ENCODE peak calls at places on chromosomes 3 and 15, in six cellular contexts. One of them, this sample, is unnamed.
A peak's percentile ranks its signal among the peaks of the same experiment; 100 is the strongest.

GRCh38 chr3:5202267-5202666 is 14.8 kb downstream of the EDEM1 start:
- DNase-seq in GM12878: no peak
- DNase-seq in fibroblast of lung: peak; percentile 68
- DNase-seq in transverse colon: no peak
- DNase-seq in DND-41: no peak
- DNase-seq in sigmoid colon: no peak
- DNase-seq in this sample: no peak

GRCh38 chr3:44554626-44555592 is at the start of gene ZKSCAN7:
- DNase-seq in DND-41: peak; percentile 80
- DNase-seq in transverse colon: peak; percentile 44
- DNase-seq in GM12878: no peak
- DNase-seq in sigmoid colon: peak; percentile 73
- DNase-seq in fibroblast of lung: peak; percentile 67
- DNase-seq in this sample: no peak

GRCh38 chr15:69451951-69452701 is 492 bp upstream of the RPLP1 start:
- DNase-seq in GM12878: no peak
- DNase-seq in DND-41: peak; percentile 44
- DNase-seq in sigmoid colon: peak; percentile 72
- DNase-seq in fibroblast of lung: peak; percentile 70
- DNase-seq in transverse colon: no peak
- DNase-seq in this sample: no peak

GRCh38 chr3:17006143-17006839 is 121.5 kb downstream of the PLCL2 start:
- DNase-seq in sigmoid colon: no peak
- DNase-seq in GM12878: no peak
- DNase-seq in transverse colon: no peak
- DNase-seq in DND-41: no peak
- DNase-seq in fibroblast of lung: no peak
- DNase-seq in this sample: no peak

GRCh38 chr3:183349421-183350157 is 78.8 kb downstream of the MCF2L2 start:
- DNase-seq in DND-41: no peak
- DNase-seq in fibroblast of lung: no peak
- DNase-seq in sigmoid colon: no peak
- DNase-seq in transverse colon: no peak
- DNase-seq in GM12878: no peak
- DNase-seq in this sample: no peak

GRCh38 chr3:169337541-169337940 is 326.0 kb downstream of the MECOM start:
- DNase-seq in DND-41: no peak
- DNase-seq in transverse colon: no peak
- DNase-seq in GM12878: no peak
- DNase-seq in sigmoid colon: no peak
- DNase-seq in fibroblast of lung: no peak
- DNase-seq in this sample: no peak

GRCh38 chr15:46938169-46938568 is 779.1 kb upstream of the SEMA6D start:
- DNase-seq in sigmoid colon: no peak
- DNase-seq in fibroblast of lung: no peak
- DNase-seq in DND-41: no peak
- DNase-seq in GM12878: no peak
- DNase-seq in transverse colon: no peak
- DNase-seq in this sample: no peak

GRCh38 chr3:104805508-104805907 is 561.2 kb upstream of the ALCAM start:
- DNase-seq in sigmoid colon: no peak
- DNase-seq in fibroblast of lung: no peak
- DNase-seq in transverse colon: no peak
- DNase-seq in GM12878: no peak
- DNase-seq in DND-41: no peak
- DNase-seq in this sample: no peak

GRCh38 chr15:74332611-74333010 is 34.8 kb downstream of the CYP11A1 start:
- DNase-seq in sigmoid colon: no peak
- DNase-seq in DND-41: no peak
- DNase-seq in fibroblast of lung: no peak
- DNase-seq in GM12878: no peak
- DNase-seq in transverse colon: no peak
- DNase-seq in this sample: no peak

GRCh38 chr3:73885862-73886261 is 261.1 kb upstream of the PDZRN3 start:
- DNase-seq in GM12878: no peak
- DNase-seq in sigmoid colon: no peak
- DNase-seq in transverse colon: no peak
- DNase-seq in DND-41: no peak
- DNase-seq in fibroblast of lung: no peak
- DNase-seq in this sample: no peak

GRCh38 chr3:71753716-71754609 is at the start of gene GPR27:
- DNase-seq in fibroblast of lung: peak; percentile 29
- DNase-seq in GM12878: no peak
- DNase-seq in DND-41: no peak
- DNase-seq in sigmoid colon: no peak
- DNase-seq in transverse colon: no peak
- DNase-seq in this sample: no peak

GRCh38 chr15:39079296-39079834 is 501.5 kb upstream of the THBS1 start:
- DNase-seq in GM12878: no peak
- DNase-seq in DND-41: no peak
- DNase-seq in sigmoid colon: no peak
- DNase-seq in fibroblast of lung: peak; percentile 48
- DNase-seq in transverse colon: peak; percentile 47
- DNase-seq in this sample: no peak

GRCh38 chr15:25374143-25374542 is 64.7 kb downstream of the UBE3A start:
- DNase-seq in fibroblast of lung: no peak
- DNase-seq in DND-41: no peak
- DNase-seq in GM12878: no peak
- DNase-seq in transverse colon: no peak
- DNase-seq in sigmoid colon: no peak
- DNase-seq in this sample: no peak

GRCh38 chr3:130925628-130926027 is 31.7 kb downstream of the ATP2C1 start:
- DNase-seq in DND-41: peak; percentile 57
- DNase-seq in fibroblast of lung: peak; percentile 42
- DNase-seq in GM12878: peak; percentile 56
- DNase-seq in transverse colon: no peak
- DNase-seq in sigmoid colon: no peak
- DNase-seq in this sample: no peak

GRCh38 chr3:57085211-57085610 is 24.7 kb downstream of the SPATA12 start:
- DNase-seq in transverse colon: no peak
- DNase-seq in sigmoid colon: no peak
- DNase-seq in DND-41: no peak
- DNase-seq in GM12878: no peak
- DNase-seq in fibroblast of lung: no peak
- DNase-seq in this sample: no peak

GRCh38 chr3:167820114-167820865 is 84.8 kb downstream of the SERPINI1 start:
- DNase-seq in DND-41: no peak
- DNase-seq in GM12878: no peak
- DNase-seq in transverse colon: no peak
- DNase-seq in sigmoid colon: no peak
- DNase-seq in fibroblast of lung: no peak
- DNase-seq in this sample: no peak

GRCh38 chr3:192850501-192850981 is 67.1 kb downstream of the MB21D2 start:
- DNase-seq in transverse colon: peak; percentile 70
- DNase-seq in fibroblast of lung: no peak
- DNase-seq in GM12878: peak; percentile 69
- DNase-seq in sigmoid colon: no peak
- DNase-seq in DND-41: no peak
- DNase-seq in this sample: no peak

GRCh38 chr3:10319804-10320203 is 1.1 kb downstream of the SEC13 start:
- DNase-seq in GM12878: no peak
- DNase-seq in fibroblast of lung: peak; percentile 15
- DNase-seq in transverse colon: no peak
- DNase-seq in sigmoid colon: no peak
- DNase-seq in DND-41: peak; percentile 43
- DNase-seq in this sample: no peak

GRCh38 chr3:13647314-13648059 is 98.6 kb downstream of the FBLN2 start:
- DNase-seq in GM12878: no peak
- DNase-seq in fibroblast of lung: peak; percentile 74
- DNase-seq in sigmoid colon: no peak
- DNase-seq in DND-41: peak; percentile 32
- DNase-seq in transverse colon: no peak
- DNase-seq in this sample: no peak

GRCh38 chr3:56025316-56025715 is 443.0 kb downstream of the ERC2 start:
- DNase-seq in GM12878: no peak
- DNase-seq in transverse colon: no peak
- DNase-seq in fibroblast of lung: no peak
- DNase-seq in sigmoid colon: no peak
- DNase-seq in DND-41: no peak
- DNase-seq in this sample: no peak

GRCh38 chr3:27722957-27723802 is 1.1 kb upstream of the EOMES start:
- DNase-seq in DND-41: no peak
- DNase-seq in GM12878: no peak
- DNase-seq in fibroblast of lung: no peak
- DNase-seq in sigmoid colon: no peak
- DNase-seq in transverse colon: no peak
- DNase-seq in this sample: no peak

GRCh38 chr3:125116311-125117069 is 60.7 kb upstream of the HEG1 start:
- DNase-seq in DND-41: no peak
- DNase-seq in fibroblast of lung: peak; percentile 77
- DNase-seq in sigmoid colon: no peak
- DNase-seq in transverse colon: no peak
- DNase-seq in GM12878: no peak
- DNase-seq in this sample: no peak

GRCh38 chr3:142904639-142905441 is 16.0 kb upstream of the PCOLCE2 start:
- DNase-seq in sigmoid colon: no peak
- DNase-seq in transverse colon: peak; percentile 55
- DNase-seq in GM12878: no peak
- DNase-seq in DND-41: no peak
- DNase-seq in fibroblast of lung: peak; percentile 8
- DNase-seq in this sample: no peak

GRCh38 chr3:140093742-140094141 is 158.8 kb downstream of the CLSTN2 start:
- DNase-seq in sigmoid colon: peak; percentile 89
- DNase-seq in transverse colon: peak; percentile 71
- DNase-seq in fibroblast of lung: peak; percentile 48
- DNase-seq in DND-41: no peak
- DNase-seq in GM12878: no peak
- DNase-seq in this sample: peak; percentile 52

GRCh38 chr3:21718161-21718765 is 32.7 kb downstream of the ZNF385D start:
- DNase-seq in transverse colon: no peak
- DNase-seq in DND-41: no peak
- DNase-seq in GM12878: no peak
- DNase-seq in sigmoid colon: no peak
- DNase-seq in fibroblast of lung: peak; percentile 95
- DNase-seq in this sample: peak; percentile 28

GRCh38 chr15:91566116-91566515 is 287.4 kb upstream of the SLCO3A1 start:
- DNase-seq in sigmoid colon: no peak
- DNase-seq in fibroblast of lung: no peak
- DNase-seq in transverse colon: no peak
- DNase-seq in DND-41: no peak
- DNase-seq in GM12878: no peak
- DNase-seq in this sample: no peak

DNA sequence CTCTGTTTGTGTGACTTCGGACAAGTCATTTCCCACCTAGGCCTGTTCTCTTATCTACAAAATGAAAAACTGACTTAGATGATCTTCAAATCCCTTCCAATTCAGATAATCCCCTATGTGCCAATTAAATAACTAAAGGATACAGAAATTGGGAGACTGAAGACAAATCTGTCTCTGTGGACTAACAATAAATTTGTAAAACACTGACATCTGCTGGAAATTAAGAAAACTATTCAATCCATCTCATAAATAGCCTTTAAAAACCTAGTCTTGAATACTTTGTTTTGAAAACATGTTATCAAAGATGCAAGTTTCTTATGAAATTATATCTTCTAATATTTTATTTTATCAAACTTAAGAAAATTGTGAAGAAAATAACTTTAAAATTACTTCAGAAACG is 38.3 kb downstream of the MTHFS start:
- DNase-seq in fibroblast of lung: no peak
- DNase-seq in DND-41: no peak
- DNase-seq in sigmoid colon: no peak
- DNase-seq in transverse colon: no peak
- DNase-seq in GM12878: no peak
- DNase-seq in this sample: no peak
- TF ChIP-seq CTCF in fibroblast of lung: no peak
- TF ChIP-seq CTCF in DND-41: peak; percentile 23
- TF ChIP-seq CTCF in sigmoid colon: no peak
- TF ChIP-seq CTCF in transverse colon: no peak
- TF ChIP-seq CTCF in GM12878: peak; percentile 1
- TF ChIP-seq CTCF in this sample: no peak

GRCh38 chr3:176479291-176479690 is 718.0 kb downstream of the TBL1XR1 start:
- DNase-seq in GM12878: no peak
- DNase-seq in sigmoid colon: no peak
- DNase-seq in transverse colon: no peak
- DNase-seq in fibroblast of lung: no peak
- DNase-seq in DND-41: no peak
- DNase-seq in this sample: no peak
- H3K27ac ChIP-seq in GM12878: no peak overlapping the region
- H3K27ac ChIP-seq in sigmoid colon: no peak overlapping the region
- H3K27ac ChIP-seq in transverse colon: no peak overlapping the region
- H3K27ac ChIP-seq in fibroblast of lung: no peak overlapping the region
- H3K27ac ChIP-seq in DND-41: no peak overlapping the region
- H3K27ac ChIP-seq in this sample: no peak overlapping the region

DNA sequence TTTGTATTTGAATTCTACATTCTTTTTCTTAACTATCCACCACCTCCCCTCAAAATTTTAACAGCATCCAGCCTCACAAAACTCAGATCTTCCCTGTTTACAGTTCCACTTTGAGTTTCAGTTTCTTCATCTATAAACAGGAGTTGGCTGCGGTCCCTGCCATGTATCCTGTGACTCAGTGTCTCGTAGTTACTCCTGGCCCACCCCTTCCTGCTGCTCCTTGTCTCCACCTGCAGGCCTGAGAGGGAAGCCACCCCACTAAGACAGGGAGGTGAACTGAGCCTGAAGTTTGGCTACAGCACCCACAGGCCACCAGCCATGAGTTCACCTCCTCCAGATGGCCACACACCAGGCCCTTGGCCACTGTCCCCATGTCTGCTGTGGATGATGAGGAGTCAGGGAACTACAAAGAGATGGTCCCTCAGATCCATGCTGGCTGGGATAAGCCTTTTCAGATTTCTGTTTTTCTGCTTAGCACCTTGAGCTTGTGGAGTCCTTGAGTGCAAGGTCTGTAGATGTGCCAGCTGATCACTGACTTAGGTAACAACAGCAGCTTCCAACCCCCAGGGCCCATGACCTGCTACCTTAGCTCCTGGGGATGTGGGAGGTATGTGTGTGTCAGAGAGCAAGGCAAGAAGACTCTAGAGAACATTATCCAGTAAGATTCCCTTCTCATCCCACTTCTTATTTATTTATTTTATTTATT is 37.5 kb downstream of the CD86 start:
- DNase-seq in fibroblast of lung: no peak
- DNase-seq in DND-41: peak; percentile 46
- DNase-seq in GM12878: no peak
- DNase-seq in sigmoid colon: peak; percentile 66
- DNase-seq in transverse colon: peak; percentile 39
- DNase-seq in this sample: no peak
- TF ChIP-seq CTCF in fibroblast of lung: peak; percentile 35
- TF ChIP-seq CTCF in DND-41: peak; percentile 69
- TF ChIP-seq CTCF in GM12878: peak; percentile 80
- TF ChIP-seq CTCF in sigmoid colon: no peak
- TF ChIP-seq CTCF in transverse colon: peak; percentile 42
- TF ChIP-seq CTCF in this sample: no peak

DNA sequence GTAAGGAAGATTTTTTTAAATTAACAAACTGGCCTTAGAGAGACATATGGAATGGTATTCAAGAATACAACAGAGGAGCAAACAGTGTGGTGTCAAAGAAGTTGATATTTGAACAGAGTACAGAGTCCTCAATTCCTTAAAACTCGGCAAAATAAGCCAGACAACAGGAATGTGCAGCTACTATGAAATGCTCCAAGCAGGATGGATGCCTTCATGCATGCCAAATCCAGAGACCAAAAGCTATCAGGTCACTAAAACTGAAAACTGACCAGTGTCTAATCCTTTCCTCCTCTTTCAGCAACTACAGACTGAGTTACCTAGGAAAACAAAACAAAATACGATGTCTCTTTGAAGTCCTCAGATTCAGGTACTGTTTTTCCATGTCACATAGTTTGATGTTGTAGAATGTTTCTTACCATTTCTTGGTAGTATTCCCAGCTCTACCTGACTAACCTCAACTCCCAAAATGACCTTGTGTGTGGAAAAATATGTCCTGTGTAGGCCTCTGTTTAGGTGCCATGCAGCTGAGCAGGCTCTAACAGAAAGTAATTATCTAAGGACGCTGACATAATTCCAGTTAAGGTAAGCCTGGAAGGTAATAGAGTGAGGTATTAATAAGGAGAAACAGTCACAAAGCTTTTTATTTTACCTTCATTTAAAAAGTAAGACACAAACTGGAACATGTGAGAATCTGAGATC is 46.9 kb downstream of the TBL1XR1 start:
- DNase-seq in fibroblast of lung: no peak
- DNase-seq in DND-41: no peak
- DNase-seq in sigmoid colon: no peak
- DNase-seq in GM12878: no peak
- DNase-seq in transverse colon: no peak
- DNase-seq in this sample: no peak
- H3K27ac ChIP-seq in fibroblast of lung: no peak overlapping the region
- H3K27ac ChIP-seq in DND-41: peak overlapping the region; percentile 8
- H3K27ac ChIP-seq in sigmoid colon: peak overlapping the region; percentile 58
- H3K27ac ChIP-seq in GM12878: no peak overlapping the region
- H3K27ac ChIP-seq in transverse colon: peak overlapping the region; percentile 54
- H3K27ac ChIP-seq in this sample: no peak overlapping the region

This sample was measured in thoracic aorta.